ENCODE peak calls at places on chromosomes 2 and 18, in eight cellular contexts. One of them, this sample, is unnamed.

GRCh38 chr2:108363900-108364225 is 13.9 kb upstream of the SULT1C4 start:
- DNase-seq in RPMI7951: no peak
- DNase-seq in fibroblast of gingiva: no peak
- DNase-seq in astrocyte of the spinal cord: no peak
- DNase-seq in GM04503: no peak
- DNase-seq in foreskin melanocyte: no peak
- DNase-seq in T-helper 9 cell: no peak
- DNase-seq in NCI-H2227 treated with DMSO at 0.1 percent for 48 hours: no peak
- DNase-seq in this sample: no peak

GRCh38 chr2:89818873-89819272 is 1127.4 kb downstream of the RPIA start:
- DNase-seq in RPMI7951: no peak
- DNase-seq in fibroblast of gingiva: no peak
- DNase-seq in astrocyte of the spinal cord: no peak
- DNase-seq in GM04503: no peak
- DNase-seq in foreskin melanocyte: no peak
- DNase-seq in T-helper 9 cell: no peak
- DNase-seq in NCI-H2227 treated with DMSO at 0.1 percent for 48 hours: no peak
- DNase-seq in this sample: no peak

GRCh38 chr18:3062798-3063563 is 50.0 kb upstream of the LPIN2 start:
- DNase-seq in RPMI7951: peak
- DNase-seq in fibroblast of gingiva: peak
- DNase-seq in astrocyte of the spinal cord: peak
- DNase-seq in GM04503: no peak
- DNase-seq in foreskin melanocyte: peak
- DNase-seq in T-helper 9 cell: peak
- DNase-seq in NCI-H2227 treated with DMSO at 0.1 percent for 48 hours: peak
- DNase-seq in this sample: peak

GRCh38 chr2:230896346-230897115 is 28.5 kb downstream of the GPR55 start:
- DNase-seq in RPMI7951: no peak
- DNase-seq in fibroblast of gingiva: no peak
- DNase-seq in astrocyte of the spinal cord: no peak
- DNase-seq in GM04503: no peak
- DNase-seq in foreskin melanocyte: no peak
- DNase-seq in T-helper 9 cell: no peak
- DNase-seq in NCI-H2227 treated with DMSO at 0.1 percent for 48 hours: no peak
- DNase-seq in this sample: peak

GRCh38 chr2:19648583-19648982 is 253.2 kb downstream of the TTC32 start:
- DNase-seq in RPMI7951: peak
- DNase-seq in fibroblast of gingiva: peak
- DNase-seq in astrocyte of the spinal cord: peak
- DNase-seq in GM04503: no peak
- DNase-seq in foreskin melanocyte: no peak
- DNase-seq in T-helper 9 cell: no peak
- DNase-seq in NCI-H2227 treated with DMSO at 0.1 percent for 48 hours: no peak
- DNase-seq in this sample: no peak

GRCh38 chr18:48543228-48543627 is 4.4 kb downstream of the CTIF start:
- DNase-seq in RPMI7951: no peak
- DNase-seq in fibroblast of gingiva: no peak
- DNase-seq in astrocyte of the spinal cord: no peak
- DNase-seq in GM04503: no peak
- DNase-seq in foreskin melanocyte: no peak
- DNase-seq in T-helper 9 cell: no peak
- DNase-seq in NCI-H2227 treated with DMSO at 0.1 percent for 48 hours: no peak
- DNase-seq in this sample: no peak

GRCh38 chr2:43294973-43295603 is 68.7 kb upstream of the ZFP36L2 start:
- DNase-seq in RPMI7951: peak
- DNase-seq in fibroblast of gingiva: no peak
- DNase-seq in astrocyte of the spinal cord: no peak
- DNase-seq in GM04503: no peak
- DNase-seq in foreskin melanocyte: no peak
- DNase-seq in T-helper 9 cell: no peak
- DNase-seq in NCI-H2227 treated with DMSO at 0.1 percent for 48 hours: no peak
- DNase-seq in this sample: no peak

GRCh38 chr2:26178746-26179436 is 6.0 kb downstream of the GAREM2 start:
- DNase-seq in RPMI7951: peak
- DNase-seq in fibroblast of gingiva: peak
- DNase-seq in astrocyte of the spinal cord: no peak
- DNase-seq in GM04503: no peak
- DNase-seq in foreskin melanocyte: peak
- DNase-seq in T-helper 9 cell: no peak
- DNase-seq in NCI-H2227 treated with DMSO at 0.1 percent for 48 hours: no peak
- DNase-seq in this sample: peak

GRCh38 chr2:98478861-98479770 is 34.5 kb downstream of the INPP4A start:
- DNase-seq in RPMI7951: no peak
- DNase-seq in fibroblast of gingiva: no peak
- DNase-seq in astrocyte of the spinal cord: no peak
- DNase-seq in GM04503: no peak
- DNase-seq in foreskin melanocyte: no peak
- DNase-seq in T-helper 9 cell: no peak
- DNase-seq in NCI-H2227 treated with DMSO at 0.1 percent for 48 hours: no peak
- DNase-seq in this sample: no peak